ENCODE peak calls at places on chromosomes 12 and 14, in seven cellular contexts. M is activated naive CD8-positive, alpha-beta T cell treated with anti-CD3 and anti-CD28 coated beads, Interleukin-2, amount 50 U/mL, for 16 hours; Z is A549; P is brain microvascular endothelial cell; B is activated T-cell treated with anti-CD3 and anti-CD28 coated beads, Interleukin-2, amount 50 U/mL, for 24 hours; L is RWPE1; A is NAMALWA. X is an unnamed sample.

GRCh38 chr12:109301643-109302176 is 7.4 kb downstream of the FOXN4 start:
- DNase-seq in M (no peak), Z (no peak), A (no peak), P (no peak), B (no peak), L (no peak), X (no peak)

GRCh38 chr12:8156845-8157244 is at the start of gene ZNF705A:
- DNase-seq in Z (peak), M (no peak), B (no peak), A (no peak), L (peak), P (peak), X (peak)

GRCh38 chr12:105860556-105861207 is 278.1 kb downstream of the NUAK1 start:
- DNase-seq in A (no peak), M (no peak), L (no peak), B (no peak), Z (peak), P (no peak), X (no peak)

GRCh38 chr12:103571286-103571685 is 15.8 kb upstream of the STAB2 start:
- DNase-seq in A (no peak), M (no peak), B (no peak), P (no peak), L (no peak), Z (no peak), X (no peak)

GRCh38 chr12:89892426-89892825 is 183.8 kb upstream of the ATP2B1 start:
- DNase-seq in A (no peak), Z (no peak), B (no peak), P (no peak), M (no peak), L (no peak), X (no peak)

GRCh38 chr14:38207830-38208815 is at the start of gene SSTR1:
- DNase-seq in M (no peak), B (peak), Z (no peak), L (no peak), P (no peak), A (no peak), X (peak)

GRCh38 chr14:39766397-39767000 is 334.3 kb upstream of the FBXO33 start:
- DNase-seq in A (no peak), L (no peak), Z (no peak), P (no peak), M (no peak), B (no peak), X (no peak)

GRCh38 chr14:70515796-70516195 is 19.0 kb downstream of the ADAM20 start:
- DNase-seq in B (no peak), Z (no peak), M (no peak), L (no peak), A (no peak), P (no peak), X (no peak)

GRCh38 chr12:65306603-65307501 is 28.4 kb downstream of the MSRB3 start:
- DNase-seq in P (peak), A (peak), B (no peak), M (no peak), Z (peak), L (peak), X (peak)

GRCh38 chr12:45439039-45439438 is 223.1 kb downstream of the ANO6 start:
- DNase-seq in Z (peak), B (no peak), A (no peak), M (no peak), P (peak), L (no peak), X (peak)

X was measured in kidney tubule cell.